ENCODE peak calls at places on chromosomes 12 and 14, in four cellular contexts. E is AG04449, G is fibroblast of pulmonary artery, D is GM12865. N is an unnamed sample.

GRCh38 chr12:42135264-42135814 is 9.3 kb downstream of the GXYLT1 start:
- DNase-seq in E (no peak), G (peak), D (no peak), N (no peak)

GRCh38 chr12:103848132-103848531 is 7.1 kb upstream of the NT5DC3 start:
- DNase-seq in E (no peak), G (no peak), D (no peak), N (no peak)

GRCh38 chr14:81676879-81677278 is 143.2 kb upstream of the SEL1L start:
- DNase-seq in E (no peak), G (no peak), D (no peak), N (no peak)

GRCh38 chr14:49954171-49954631 is 61.3 kb downstream of the ARF6 start:
- DNase-seq in E (peak), G (no peak), D (no peak), N (no peak)

GRCh38 chr12:109710279-109710746 is 3.3 kb upstream of the FAM222A start:
- DNase-seq in E (no peak), G (no peak), D (no peak), N (no peak)

GRCh38 chr14:73381379-73382013 is 76.8 kb downstream of the NUMB start:
- DNase-seq in E (no peak), G (no peak), D (no peak), N (no peak)

GRCh38 chr12:13390381-13390856 is 193.9 kb downstream of the EMP1 start:
- DNase-seq in E (no peak), G (peak), D (no peak), N (peak)

GRCh38 chr12:116662612-116663144 is 75.2 kb downstream of the SPRING1 start:
- DNase-seq in E (no peak), G (no peak), D (no peak), N (no peak)

GRCh38 chr12:118760623-118761022 is 220.7 kb upstream of the SRRM4 start:
- DNase-seq in E (no peak), G (no peak), D (no peak), N (no peak)

GRCh38 chr12:113961921-113962710 is 4.0 kb downstream of the RBM19 start:
- DNase-seq in E (no peak), G (peak), D (peak), N (peak)

GRCh38 chr12:21797539-21797938 is 23.0 kb upstream of the KCNJ8 start:
- DNase-seq in E (no peak), G (no peak), D (no peak), N (no peak)

GRCh38 chr14:88919502-88919901 is 95.1 kb downstream of the TTC8 start:
- DNase-seq in E (no peak), G (no peak), D (no peak), N (peak)

GRCh38 chr12:1911598-1912575 is 6.6 kb downstream of the CACNA2D4 start:
- DNase-seq in E (no peak), G (no peak), D (no peak), N (no peak)

GRCh38 chr14:65958664-65959562 is 527.3 kb upstream of the CCDC196 start:
- DNase-seq in E (no peak), G (peak), D (peak), N (no peak)

GRCh38 chr14:76950043-76951020 is 78.2 kb downstream of the IRF2BPL start:
- DNase-seq in E (no peak), G (peak), D (no peak), N (peak)

GRCh38 chr12:52155048-52155868 is 36.6 kb downstream of the KRT80 start:
- DNase-seq in E (no peak), G (peak), D (peak), N (no peak)

GRCh38 chr14:21768116-21768874 is 94.7 kb upstream of the OR4E1 start:
- DNase-seq in E (no peak), G (peak), D (peak), N (no peak)

GRCh38 chr12:48682927-48683326 is 889 bp upstream of the KANSL2 start:
- DNase-seq in E (no peak), G (no peak), D (no peak), N (no peak)
- H3K4me3 ChIP-seq in E (peak), G (peak), D (peak), N (peak)

GRCh38 chr12:16844875-16845274 is 238.9 kb upstream of the LMO3 start:
- DNase-seq in E (no peak), G (no peak), D (peak), N (no peak)
- TF ChIP-seq CTCF in E (no peak), G (no peak), D (peak), N (peak)

DNA sequence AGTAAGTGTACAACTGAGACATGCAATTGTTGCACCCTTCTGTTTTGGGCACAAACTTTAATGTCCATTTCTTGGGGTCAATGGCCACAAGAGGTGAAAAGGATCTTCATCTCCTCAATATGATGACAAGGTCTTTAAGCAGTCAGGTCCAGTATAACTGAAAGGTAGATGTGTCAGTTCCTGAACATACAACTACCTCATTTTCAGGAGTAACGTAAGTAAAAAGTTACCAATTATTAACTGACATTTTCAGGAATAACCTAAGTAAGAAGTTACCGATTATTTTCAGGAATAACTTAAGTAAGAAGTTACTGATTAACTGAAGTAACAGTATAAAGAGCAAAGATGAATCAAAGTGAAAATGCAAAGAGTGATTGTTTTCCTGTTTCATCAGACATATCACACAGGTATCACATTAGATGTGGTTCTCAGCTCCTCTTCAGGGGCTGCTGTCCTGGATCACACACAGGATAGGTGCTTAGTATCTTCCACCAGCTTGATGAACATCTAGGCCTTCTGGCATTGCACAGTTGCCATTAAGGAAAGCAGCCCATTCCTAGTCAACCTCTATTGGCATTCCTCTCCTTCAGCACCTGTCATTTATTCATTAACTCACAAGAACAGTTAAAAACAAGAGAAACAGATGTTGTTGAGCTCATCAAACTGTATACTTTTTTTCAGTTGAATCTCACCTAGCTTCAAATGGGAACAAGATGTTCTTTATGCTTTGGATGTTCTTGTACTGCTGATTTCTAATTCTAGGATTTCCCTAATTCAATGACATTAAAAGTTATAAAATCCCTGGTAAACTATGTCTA is 200.0 kb downstream of the FOXG1 start:
- DNase-seq in E (no peak), G (no peak), D (peak), N (peak)
- H3K4me3 ChIP-seq in E (no peak), G (no peak), D (no peak), N (no peak)

GRCh38 chr14:23568600-23569310 is 1.2 kb upstream of the AP1G2 start:
- DNase-seq in E (no peak), G (no peak), D (no peak), N (no peak)
- TF ChIP-seq CTCF in E (peak), G (peak), D (peak), N (peak)

GRCh38 chr12:108340037-108340436 is 926 bp upstream of the CMKLR1 start:
- DNase-seq in E (no peak), G (no peak), D (no peak), N (no peak)

GRCh38 chr12:108333898-108334699 is 5.0 kb downstream of the CMKLR1 start:
- DNase-seq in E (no peak), G (peak), D (peak), N (no peak)

GRCh38 chr12:108335349-108336119 is 3.6 kb downstream of the CMKLR1 start:
- DNase-seq in E (no peak), G (no peak), D (peak), N (no peak)

GRCh38 chr12:108338915-108339657 is at the start of gene CMKLR1:
- DNase-seq in E (no peak), G (no peak), D (no peak), N (no peak)

GRCh38 chr12:108337235-108338223 is 1.6 kb downstream of the CMKLR1 start:
- DNase-seq in E (no peak), G (peak), D (peak), N (no peak)
- H3K4me3 ChIP-seq in E (no peak), G (no peak), D (no peak), N (no peak)

GRCh38 chr14:52042371-52043037 is 26.4 kb downstream of the NID2 start:
- DNase-seq in E (no peak), G (no peak), D (no peak), N (no peak)
- TF ChIP-seq CTCF in E (no peak), G (no peak), D (no peak), N (no peak)

GRCh38 chr14:101559624-101560533 is 1.4 kb upstream of the DIO3 start:
- DNase-seq in E (no peak), G (peak), D (no peak), N (no peak)
- H3K4me3 ChIP-seq in E (no peak), G (no peak), D (no peak), N (no peak)

DNA sequence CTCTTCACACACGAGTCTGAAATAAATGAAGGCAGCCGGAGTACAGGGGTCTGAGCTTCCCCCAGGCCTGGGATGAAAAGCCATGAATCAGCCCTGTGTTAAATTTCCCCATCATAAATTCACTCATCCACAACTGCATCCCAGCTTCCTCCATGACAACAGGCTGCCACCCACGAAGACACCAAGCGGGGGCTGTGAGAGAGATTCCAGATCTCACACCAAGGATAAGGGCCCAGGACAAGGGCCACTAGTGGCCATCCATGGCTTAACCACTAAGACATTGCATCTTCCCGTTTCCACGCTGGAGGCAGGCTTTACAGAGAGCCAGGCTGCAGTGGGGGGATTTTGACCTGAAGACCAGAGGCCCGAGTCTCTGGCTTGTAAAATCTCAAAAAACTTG is 94.0 kb upstream of the NCOR2 start:
- DNase-seq in E (no peak), G (no peak), D (no peak), N (no peak)
- TF ChIP-seq CTCF in E (no peak), G (no peak), D (no peak), N (peak)

DNA sequence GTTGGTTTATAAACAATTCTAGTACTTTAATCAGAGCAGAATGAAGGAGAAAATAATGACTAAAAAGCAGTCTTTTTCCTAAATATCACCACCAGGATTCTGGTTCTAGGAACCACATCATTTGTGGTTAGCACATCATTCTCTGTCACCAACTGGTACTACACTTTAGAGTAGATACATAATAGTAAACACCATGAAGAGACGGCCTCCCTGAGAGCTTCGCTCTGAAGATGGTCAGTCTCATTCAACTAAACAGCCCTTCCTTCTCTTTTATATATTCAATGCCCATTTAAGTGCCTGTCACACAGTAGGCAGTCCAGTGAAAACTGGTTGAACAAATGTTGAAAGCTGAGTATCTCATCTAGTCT is 10.9 kb downstream of the SLC38A2 start:
- DNase-seq in E (no peak), G (peak), D (no peak), N (no peak)
- H3K4me3 ChIP-seq in E (no peak), G (no peak), D (no peak), N (no peak)

N was measured in epithelial cell of proximal tubule.